ENCODE peak calls at places on chromosomes 2 and 18, in four cellular contexts. One of them, this sample, is unnamed.

GRCh38 chr2:234330902-234331301 is 166.0 kb downstream of the ARL4C start:
- DNase-seq in right lobe of liver: no peak
- DNase-seq in cardiac muscle cell: no peak
- DNase-seq in osteoblast: no peak
- DNase-seq in this sample: no peak

GRCh38 chr2:161019311-161019710 is 140.9 kb upstream of the TANK start:
- DNase-seq in right lobe of liver: no peak
- DNase-seq in cardiac muscle cell: no peak
- DNase-seq in osteoblast: no peak
- DNase-seq in this sample: no peak

GRCh38 chr18:23237524-23238151 is 102.4 kb downstream of the CABLES1 start:
- DNase-seq in right lobe of liver: peak; percentile 65
- DNase-seq in cardiac muscle cell: peak; percentile 69
- DNase-seq in osteoblast: peak; percentile 94
- DNase-seq in this sample: peak; percentile 66

GRCh38 chr2:125280276-125280675 is 1255.2 kb downstream of the CNTNAP5 start:
- DNase-seq in right lobe of liver: no peak
- DNase-seq in cardiac muscle cell: no peak
- DNase-seq in osteoblast: no peak
- DNase-seq in this sample: no peak

GRCh38 chr2:96549967-96550786 is 13.6 kb downstream of the ARID5A start:
- DNase-seq in right lobe of liver: peak; percentile 95
- DNase-seq in cardiac muscle cell: no peak
- DNase-seq in osteoblast: peak; percentile 81
- DNase-seq in this sample: no peak

GRCh38 chr18:78587096-78587495 is 392.5 kb upstream of the SALL3 start:
- DNase-seq in right lobe of liver: no peak
- DNase-seq in cardiac muscle cell: no peak
- DNase-seq in osteoblast: no peak
- DNase-seq in this sample: no peak

GRCh38 chr2:44087714-44088092 is 81.0 kb upstream of the PPM1B start:
- DNase-seq in right lobe of liver: no peak
- DNase-seq in cardiac muscle cell: no peak
- DNase-seq in osteoblast: no peak
- DNase-seq in this sample: no peak

GRCh38 chr2:24375349-24376087 is 15.2 kb upstream of the ITSN2 start:
- DNase-seq in right lobe of liver: no peak
- DNase-seq in cardiac muscle cell: no peak
- DNase-seq in osteoblast: no peak
- DNase-seq in this sample: no peak

GRCh38 chr2:19632327-19633040 is 269.3 kb downstream of the TTC32 start:
- DNase-seq in right lobe of liver: no peak
- DNase-seq in cardiac muscle cell: peak; percentile 67
- DNase-seq in osteoblast: no peak
- DNase-seq in this sample: peak; percentile 62

GRCh38 chr2:142937347-142937746 is 59.9 kb downstream of the KYNU start:
- DNase-seq in right lobe of liver: no peak
- DNase-seq in cardiac muscle cell: no peak
- DNase-seq in osteoblast: no peak
- DNase-seq in this sample: no peak

GRCh38 chr2:50492452-50492851 is 539.5 kb downstream of the NRXN1 start:
- DNase-seq in right lobe of liver: no peak
- DNase-seq in cardiac muscle cell: peak; percentile 72
- DNase-seq in osteoblast: peak; percentile 82
- DNase-seq in this sample: peak; percentile 14

GRCh38 chr2:163319006-163319405 is 416.8 kb downstream of the FIGN start:
- DNase-seq in right lobe of liver: no peak
- DNase-seq in cardiac muscle cell: peak; percentile 88
- DNase-seq in osteoblast: no peak
- DNase-seq in this sample: no peak

GRCh38 chr2:236101311-236101950 is 66.8 kb downstream of the GBX2 start:
- DNase-seq in right lobe of liver: no peak
- DNase-seq in cardiac muscle cell: no peak
- DNase-seq in osteoblast: no peak
- DNase-seq in this sample: no peak

GRCh38 chr2:200592414-200593075 is 6.7 kb downstream of the AOX1 start:
- DNase-seq in right lobe of liver: no peak
- DNase-seq in cardiac muscle cell: peak; percentile 79
- DNase-seq in osteoblast: no peak
- DNase-seq in this sample: no peak

GRCh38 chr2:157339965-157340655 is 14.5 kb upstream of the ERMN start:
- DNase-seq in right lobe of liver: no peak
- DNase-seq in cardiac muscle cell: no peak
- DNase-seq in osteoblast: no peak
- DNase-seq in this sample: no peak

GRCh38 chr2:109434351-109434750 is 179.4 kb downstream of the SEPTIN10 start:
- DNase-seq in right lobe of liver: no peak
- DNase-seq in cardiac muscle cell: no peak
- DNase-seq in osteoblast: peak; percentile 6
- DNase-seq in this sample: no peak

GRCh38 chr2:219916261-219916660 is 288.8 kb downstream of the SLC4A3 start:
- DNase-seq in right lobe of liver: no peak
- DNase-seq in cardiac muscle cell: no peak
- DNase-seq in osteoblast: no peak
- DNase-seq in this sample: no peak

GRCh38 chr2:144452169-144453038 is 67.5 kb downstream of the ZEB2 start:
- DNase-seq in right lobe of liver: no peak
- DNase-seq in cardiac muscle cell: peak; percentile 59
- DNase-seq in osteoblast: no peak
- DNase-seq in this sample: no peak

GRCh38 chr2:101823347-101823791 is 125.9 kb downstream of the MAP4K4 start:
- DNase-seq in right lobe of liver: no peak
- DNase-seq in cardiac muscle cell: peak; percentile 78
- DNase-seq in osteoblast: no peak
- DNase-seq in this sample: peak; percentile 76

GRCh38 chr2:189702071-189702470 is 27.6 kb downstream of the ANKAR start:
- DNase-seq in right lobe of liver: no peak
- DNase-seq in cardiac muscle cell: no peak
- DNase-seq in osteoblast: no peak
- DNase-seq in this sample: no peak

GRCh38 chr18:48037481-48038271 is 107.2 kb upstream of the SMAD2 start:
- DNase-seq in right lobe of liver: no peak
- DNase-seq in cardiac muscle cell: peak; percentile 32
- DNase-seq in osteoblast: no peak
- DNase-seq in this sample: peak; percentile 76

GRCh38 chr2:191218292-191218898 is 26.8 kb upstream of the MYO1B start:
- DNase-seq in right lobe of liver: no peak
- DNase-seq in cardiac muscle cell: peak; percentile 89
- DNase-seq in osteoblast: no peak
- DNase-seq in this sample: peak; percentile 27

GRCh38 chr18:48152549-48152948 is 222.1 kb upstream of the SMAD2 start:
- DNase-seq in right lobe of liver: no peak
- DNase-seq in cardiac muscle cell: peak; percentile 66
- DNase-seq in osteoblast: no peak
- DNase-seq in this sample: no peak

GRCh38 chr2:166841679-166842078 is 46.6 kb upstream of the XIRP2 start:
- DNase-seq in right lobe of liver: no peak
- DNase-seq in cardiac muscle cell: no peak
- DNase-seq in osteoblast: no peak
- DNase-seq in this sample: no peak

GRCh38 chr2:224410946-224411561 is 9.1 kb upstream of the FAM124B start:
- DNase-seq in right lobe of liver: no peak
- DNase-seq in cardiac muscle cell: peak; percentile 45
- DNase-seq in osteoblast: no peak
- DNase-seq in this sample: no peak

GRCh38 chr2:43898134-43898957 is 59.6 kb downstream of the ABCG8 start:
- DNase-seq in right lobe of liver: peak; percentile 61
- DNase-seq in cardiac muscle cell: no peak
- DNase-seq in osteoblast: no peak
- DNase-seq in this sample: peak; percentile 26

GRCh38 chr18:73979742-73980141 is 167.9 kb downstream of the FBXO15 start:
- DNase-seq in right lobe of liver: no peak
- DNase-seq in cardiac muscle cell: peak; percentile 12
- DNase-seq in osteoblast: no peak
- DNase-seq in this sample: no peak

GRCh38 chr18:48367557-48367956 is 41.6 kb downstream of the ZBTB7C start:
- DNase-seq in right lobe of liver: no peak
- DNase-seq in cardiac muscle cell: no peak
- DNase-seq in osteoblast: no peak
- DNase-seq in this sample: no peak

GRCh38 chr2:95058466-95058988 is 33.0 kb downstream of the MAL start:
- DNase-seq in right lobe of liver: no peak
- DNase-seq in cardiac muscle cell: no peak
- DNase-seq in osteoblast: no peak
- DNase-seq in this sample: peak; percentile 34

GRCh38 chr2:95208101-95208500 is 780 bp downstream of the ZNF892 start:
- DNase-seq in right lobe of liver: no peak
- DNase-seq in cardiac muscle cell: no peak
- DNase-seq in osteoblast: peak; percentile 42
- DNase-seq in this sample: no peak

DNA sequence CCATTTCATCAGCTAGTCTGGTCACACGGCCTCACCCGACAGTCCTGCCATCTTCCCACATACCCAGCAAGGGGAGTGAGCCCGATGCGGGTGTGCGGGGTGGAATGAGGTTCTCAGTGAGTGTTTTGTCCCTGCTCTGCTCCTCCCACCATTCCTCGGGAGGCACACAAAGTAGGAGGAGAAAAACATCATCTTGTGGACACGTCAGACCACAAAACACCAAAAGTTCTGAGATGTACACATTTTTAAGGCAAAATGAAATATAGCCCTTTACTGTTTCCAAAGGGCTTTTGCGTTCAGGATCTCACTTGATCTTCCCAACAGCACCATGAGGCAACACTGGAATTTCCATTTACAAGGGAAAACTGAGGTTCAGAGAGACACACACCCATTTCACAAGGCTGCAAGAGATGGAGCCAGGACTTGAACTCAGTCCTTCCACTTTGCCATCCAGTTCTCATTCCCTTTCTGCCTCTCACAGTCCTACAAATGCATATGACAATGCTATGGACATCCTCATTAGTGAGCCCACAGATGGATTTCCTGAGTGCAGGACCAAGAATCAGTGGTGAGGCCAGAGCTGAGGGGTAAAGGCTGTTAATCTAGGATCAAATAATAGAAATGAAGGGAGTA is 136.2 kb upstream of the MYCN start:
- DNase-seq in right lobe of liver: no peak
- DNase-seq in cardiac muscle cell: no peak
- DNase-seq in osteoblast: no peak
- DNase-seq in this sample: no peak
- TF ChIP-seq CTCF in right lobe of liver: no peak
- TF ChIP-seq CTCF in cardiac muscle cell: no peak
- TF ChIP-seq CTCF in osteoblast: no peak
- TF ChIP-seq CTCF in this sample: no peak

GRCh38 chr2:52697690-52698089 is 1069.9 kb upstream of the CHAC2 start:
- DNase-seq in right lobe of liver: no peak
- DNase-seq in cardiac muscle cell: no peak
- DNase-seq in osteoblast: no peak
- DNase-seq in this sample: no peak

GRCh38 chr2:52704251-52704650 is 1063.4 kb upstream of the CHAC2 start:
- DNase-seq in right lobe of liver: no peak
- DNase-seq in cardiac muscle cell: no peak
- DNase-seq in osteoblast: no peak
- DNase-seq in this sample: no peak

GRCh38 chr2:52703004-52703403 is 1064.6 kb upstream of the CHAC2 start:
- DNase-seq in right lobe of liver: no peak
- DNase-seq in cardiac muscle cell: no peak
- DNase-seq in osteoblast: no peak
- DNase-seq in this sample: no peak
- H3K27ac ChIP-seq in right lobe of liver: no peak overlapping the region
- H3K27ac ChIP-seq in cardiac muscle cell: no peak overlapping the region
- H3K27ac ChIP-seq in osteoblast: no peak overlapping the region
- H3K27ac ChIP-seq in this sample: no peak overlapping the region

DNA sequence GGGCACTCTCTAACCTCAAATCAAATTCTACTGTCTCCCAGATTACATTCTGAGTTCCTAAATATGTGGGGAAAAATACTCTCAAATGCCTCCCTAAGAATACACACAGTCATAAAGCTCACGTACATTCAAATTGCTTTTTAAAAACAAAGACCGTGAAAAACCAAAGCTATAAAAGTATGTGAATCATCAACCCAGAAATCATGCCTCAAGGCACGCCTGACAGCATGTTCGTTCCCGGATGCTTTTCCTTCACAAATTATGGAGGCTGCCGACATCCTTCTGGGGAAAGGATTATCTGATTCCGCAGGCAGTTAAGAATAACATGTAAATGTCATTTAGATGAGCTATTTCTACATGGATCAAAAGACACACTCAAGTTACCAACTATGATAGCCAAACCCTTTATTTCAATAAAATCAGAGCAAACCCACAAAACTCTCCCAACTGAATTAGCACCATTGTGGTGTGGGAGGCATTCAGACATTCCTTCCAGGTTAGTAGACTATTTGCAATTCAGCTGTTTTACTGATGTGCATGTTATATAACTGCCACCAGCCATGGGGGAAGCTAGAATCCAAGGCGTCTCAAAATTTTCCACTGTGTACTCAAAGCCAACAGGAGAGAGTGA is 398.2 kb upstream of the TRIB2 start:
- DNase-seq in right lobe of liver: no peak
- DNase-seq in cardiac muscle cell: no peak
- DNase-seq in osteoblast: no peak
- DNase-seq in this sample: no peak
- TF ChIP-seq CTCF in right lobe of liver: no peak
- TF ChIP-seq CTCF in cardiac muscle cell: no peak
- TF ChIP-seq CTCF in osteoblast: no peak
- TF ChIP-seq CTCF in this sample: no peak

DNA sequence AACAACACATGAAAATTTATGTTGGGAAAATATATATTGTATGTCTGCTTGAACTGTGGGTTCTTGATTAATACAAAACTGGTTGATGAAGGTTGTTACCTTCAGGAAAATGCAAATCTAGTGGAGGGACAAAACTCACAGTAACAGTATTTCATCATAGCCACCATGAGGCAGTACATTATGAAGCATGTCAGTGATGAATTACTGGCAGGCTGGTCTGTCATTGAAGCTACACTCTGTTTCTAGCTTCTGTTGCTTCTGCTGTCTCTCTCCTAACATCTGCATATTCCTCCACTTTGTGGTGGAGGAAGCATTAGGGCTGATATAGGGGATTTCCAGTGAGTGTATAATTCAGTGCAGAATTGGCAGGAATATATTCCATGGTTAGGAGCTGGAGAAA is 44.2 kb upstream of the RAB6D start:
- DNase-seq in right lobe of liver: no peak
- DNase-seq in cardiac muscle cell: no peak
- DNase-seq in osteoblast: no peak
- DNase-seq in this sample: no peak
- H3K27ac ChIP-seq in right lobe of liver: no peak overlapping the region
- H3K27ac ChIP-seq in cardiac muscle cell: no peak overlapping the region
- H3K27ac ChIP-seq in osteoblast: no peak overlapping the region
- H3K27ac ChIP-seq in this sample: no peak overlapping the region

DNA sequence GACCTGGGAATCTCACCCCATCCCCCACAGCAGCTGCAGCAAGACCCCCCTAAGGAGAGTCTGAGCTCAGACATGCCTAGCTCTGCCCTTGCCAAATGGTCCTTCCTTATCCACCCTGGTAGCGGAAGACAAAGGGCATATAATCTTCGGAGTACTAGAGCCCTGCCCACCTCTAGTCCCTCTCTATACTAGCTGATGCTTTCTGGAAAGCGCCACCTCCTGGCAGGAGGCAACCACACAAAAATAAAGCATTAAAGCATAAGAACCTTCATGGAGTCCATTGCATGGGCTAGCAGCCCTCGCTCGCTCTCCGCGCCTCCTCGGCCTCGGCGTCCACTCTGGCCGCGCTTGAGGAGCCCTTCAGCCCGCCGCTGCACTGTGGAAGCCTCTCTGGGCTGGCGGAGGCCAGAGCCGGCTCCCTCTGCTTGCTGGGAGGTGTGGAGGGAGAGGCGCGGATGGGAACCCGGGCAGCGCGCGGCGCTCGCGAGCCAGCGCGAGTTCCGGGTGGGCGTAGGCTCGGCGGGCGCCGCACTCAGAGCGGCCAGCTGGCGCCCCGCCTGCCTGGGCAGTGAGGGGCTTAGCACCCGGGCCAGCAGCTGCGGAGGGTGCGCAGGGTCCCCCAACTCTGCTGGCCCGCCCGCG is 941.2 kb downstream of the SUCLG1 start:
- DNase-seq in right lobe of liver: no peak
- DNase-seq in cardiac muscle cell: no peak
- DNase-seq in osteoblast: no peak
- DNase-seq in this sample: no peak
- TF ChIP-seq CTCF in right lobe of liver: no peak
- TF ChIP-seq CTCF in cardiac muscle cell: no peak
- TF ChIP-seq CTCF in osteoblast: no peak
- TF ChIP-seq CTCF in this sample: no peak

This sample was measured in thyroid gland.